ENCODE peak calls at places on chromosomes 1 and 21, in ten cellular contexts. One of them, this sample, is unnamed.

GRCh38 chr1:211420389-211420788 is 71.6 kb downstream of the RD3 start:
- DNase-seq in HL-60: no peak
- DNase-seq in fibroblast of mammary gland: peak; percentile 34
- DNase-seq in sigmoid colon: no peak
- DNase-seq in GM13976: no peak
- DNase-seq in lower leg skin: no peak
- DNase-seq in ascending aorta: no peak
- DNase-seq in RWPE1: no peak
- DNase-seq in AG10803: peak; percentile 45
- DNase-seq in H1: no peak
- DNase-seq in this sample: no peak

GRCh38 chr1:236059011-236059410 is 5.9 kb downstream of the NID1 start:
- DNase-seq in H1: no peak
- DNase-seq in fibroblast of mammary gland: no peak
- DNase-seq in GM13976: no peak
- DNase-seq in ascending aorta: no peak
- DNase-seq in HL-60: no peak
- DNase-seq in AG10803: no peak
- DNase-seq in lower leg skin: no peak
- DNase-seq in sigmoid colon: peak; percentile 55
- DNase-seq in RWPE1: no peak
- DNase-seq in this sample: no peak

GRCh38 chr1:223429313-223429731 is 36.1 kb downstream of the CCDC185 start:
- DNase-seq in HL-60: no peak
- DNase-seq in RWPE1: peak; percentile 74
- DNase-seq in ascending aorta: peak; percentile 84
- DNase-seq in lower leg skin: no peak
- DNase-seq in AG10803: peak; percentile 81
- DNase-seq in sigmoid colon: peak; percentile 93
- DNase-seq in fibroblast of mammary gland: peak; percentile 47
- DNase-seq in GM13976: no peak
- DNase-seq in H1: no peak
- DNase-seq in this sample: no peak

GRCh38 chr1:19987719-19988118 is 8.3 kb upstream of the PLA2G2A start:
- DNase-seq in AG10803: no peak
- DNase-seq in H1: no peak
- DNase-seq in GM13976: no peak
- DNase-seq in sigmoid colon: no peak
- DNase-seq in fibroblast of mammary gland: no peak
- DNase-seq in RWPE1: no peak
- DNase-seq in HL-60: no peak
- DNase-seq in lower leg skin: no peak
- DNase-seq in ascending aorta: no peak
- DNase-seq in this sample: no peak

GRCh38 chr1:70887936-70888335 is 159.7 kb downstream of the PTGER3 start:
- DNase-seq in lower leg skin: no peak
- DNase-seq in HL-60: no peak
- DNase-seq in H1: no peak
- DNase-seq in ascending aorta: no peak
- DNase-seq in AG10803: peak; percentile 46
- DNase-seq in GM13976: no peak
- DNase-seq in fibroblast of mammary gland: peak; percentile 5
- DNase-seq in RWPE1: no peak
- DNase-seq in sigmoid colon: no peak
- DNase-seq in this sample: no peak

GRCh38 chr1:181743878-181744312 is 260.6 kb downstream of the CACNA1E start:
- DNase-seq in RWPE1: no peak
- DNase-seq in H1: no peak
- DNase-seq in lower leg skin: no peak
- DNase-seq in ascending aorta: no peak
- DNase-seq in HL-60: no peak
- DNase-seq in fibroblast of mammary gland: no peak
- DNase-seq in GM13976: no peak
- DNase-seq in sigmoid colon: no peak
- DNase-seq in AG10803: no peak
- DNase-seq in this sample: no peak

GRCh38 chr1:183783342-183783741 is 21.6 kb upstream of the RGL1 start:
- DNase-seq in ascending aorta: no peak
- DNase-seq in RWPE1: no peak
- DNase-seq in sigmoid colon: no peak
- DNase-seq in lower leg skin: no peak
- DNase-seq in H1: no peak
- DNase-seq in fibroblast of mammary gland: peak; percentile 85
- DNase-seq in GM13976: no peak
- DNase-seq in HL-60: no peak
- DNase-seq in AG10803: peak; percentile 33
- DNase-seq in this sample: no peak

GRCh38 chr1:230188826-230189225 is 121.8 kb downstream of the GALNT2 start:
- DNase-seq in sigmoid colon: no peak
- DNase-seq in fibroblast of mammary gland: no peak
- DNase-seq in HL-60: no peak
- DNase-seq in RWPE1: no peak
- DNase-seq in AG10803: no peak
- DNase-seq in GM13976: no peak
- DNase-seq in ascending aorta: no peak
- DNase-seq in lower leg skin: no peak
- DNase-seq in H1: no peak
- DNase-seq in this sample: no peak

GRCh38 chr1:175976865-175977642 is 230.0 kb downstream of the COP1 start:
- DNase-seq in lower leg skin: no peak
- DNase-seq in ascending aorta: no peak
- DNase-seq in fibroblast of mammary gland: peak; percentile 46
- DNase-seq in HL-60: no peak
- DNase-seq in GM13976: no peak
- DNase-seq in sigmoid colon: no peak
- DNase-seq in H1: no peak
- DNase-seq in AG10803: peak; percentile 43
- DNase-seq in RWPE1: no peak
- DNase-seq in this sample: no peak

GRCh38 chr1:201013991-201014815 is 9.3 kb downstream of the KIF21B start:
- DNase-seq in HL-60: no peak
- DNase-seq in RWPE1: no peak
- DNase-seq in AG10803: no peak
- DNase-seq in fibroblast of mammary gland: no peak
- DNase-seq in sigmoid colon: no peak
- DNase-seq in H1: peak; percentile 79
- DNase-seq in GM13976: no peak
- DNase-seq in ascending aorta: no peak
- DNase-seq in lower leg skin: no peak
- DNase-seq in this sample: peak; percentile 75

GRCh38 chr1:93304716-93305138 is 41.0 kb upstream of the DR1 start:
- DNase-seq in RWPE1: peak; percentile 55
- DNase-seq in HL-60: no peak
- DNase-seq in sigmoid colon: no peak
- DNase-seq in lower leg skin: peak; percentile 37
- DNase-seq in GM13976: peak; percentile 50
- DNase-seq in AG10803: peak; percentile 74
- DNase-seq in H1: no peak
- DNase-seq in fibroblast of mammary gland: peak; percentile 78
- DNase-seq in ascending aorta: peak; percentile 69
- DNase-seq in this sample: no peak

GRCh38 chr1:77888429-77889239 is at the start of gene NEXN:
- DNase-seq in ascending aorta: peak; percentile 91
- DNase-seq in AG10803: peak; percentile 85
- DNase-seq in GM13976: peak; percentile 59
- DNase-seq in HL-60: no peak
- DNase-seq in sigmoid colon: peak; percentile 93
- DNase-seq in RWPE1: peak; percentile 14
- DNase-seq in fibroblast of mammary gland: peak; percentile 67
- DNase-seq in lower leg skin: peak; percentile 27
- DNase-seq in H1: peak; percentile 87
- DNase-seq in this sample: no peak

GRCh38 chr1:94983343-94983742 is 56.4 kb upstream of the CNN3 start:
- DNase-seq in fibroblast of mammary gland: peak; percentile 94
- DNase-seq in HL-60: no peak
- DNase-seq in sigmoid colon: peak; percentile 66
- DNase-seq in lower leg skin: no peak
- DNase-seq in GM13976: no peak
- DNase-seq in AG10803: peak; percentile 81
- DNase-seq in H1: no peak
- DNase-seq in ascending aorta: no peak
- DNase-seq in RWPE1: no peak
- DNase-seq in this sample: no peak

GRCh38 chr1:156115514-156116374 is 1.2 kb downstream of the LMNA start:
- DNase-seq in RWPE1: no peak
- DNase-seq in fibroblast of mammary gland: peak; percentile 74
- DNase-seq in GM13976: no peak
- DNase-seq in HL-60: no peak
- DNase-seq in sigmoid colon: peak; percentile 87
- DNase-seq in lower leg skin: no peak
- DNase-seq in H1: no peak
- DNase-seq in ascending aorta: peak; percentile 81
- DNase-seq in AG10803: peak; percentile 66
- DNase-seq in this sample: no peak

DNA sequence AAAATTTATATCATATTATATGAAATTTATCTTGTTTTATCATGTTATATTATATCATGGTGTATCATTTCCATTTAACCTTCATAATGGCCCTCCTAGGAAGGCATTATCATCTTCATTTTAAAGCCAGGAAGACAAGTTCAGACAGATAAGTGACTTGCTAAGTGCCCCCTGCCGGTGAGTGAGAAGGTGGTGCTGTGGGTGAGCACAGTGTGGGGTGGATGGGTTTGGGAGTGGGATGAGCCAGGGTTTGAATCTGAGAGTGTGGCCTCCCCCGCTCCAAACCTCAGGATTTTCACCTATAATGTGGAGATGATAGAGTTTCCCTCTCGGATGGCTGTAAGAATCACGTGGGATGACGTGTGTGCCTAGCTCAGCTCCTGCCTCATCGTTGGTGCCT is 108.7 kb upstream of the IGSF21 start:
- DNase-seq in GM13976: no peak
- DNase-seq in ascending aorta: no peak
- DNase-seq in HL-60: no peak
- DNase-seq in sigmoid colon: no peak
- DNase-seq in lower leg skin: no peak
- DNase-seq in fibroblast of mammary gland: no peak
- DNase-seq in H1: no peak
- DNase-seq in AG10803: peak; percentile 8
- DNase-seq in RWPE1: no peak
- DNase-seq in this sample: no peak
- TF ChIP-seq CTCF in GM13976: no peak
- TF ChIP-seq CTCF in ascending aorta: no peak
- TF ChIP-seq CTCF in HL-60: no peak
- TF ChIP-seq CTCF in sigmoid colon: no peak
- TF ChIP-seq CTCF in lower leg skin: no peak
- TF ChIP-seq CTCF in fibroblast of mammary gland: peak; percentile 25
- TF ChIP-seq CTCF in H1: peak; percentile 25
- TF ChIP-seq CTCF in AG10803: peak; percentile 42
- TF ChIP-seq CTCF in RWPE1: no peak
- TF ChIP-seq CTCF in this sample: peak; percentile 2

GRCh38 chr21:26877015-26877414 is 31.8 kb upstream of the ADAMTS1 start:
- DNase-seq in lower leg skin: no peak
- DNase-seq in AG10803: no peak
- DNase-seq in ascending aorta: no peak
- DNase-seq in GM13976: no peak
- DNase-seq in RWPE1: no peak
- DNase-seq in fibroblast of mammary gland: no peak
- DNase-seq in H1: no peak
- DNase-seq in HL-60: peak; percentile 23
- DNase-seq in sigmoid colon: no peak
- DNase-seq in this sample: no peak

DNA sequence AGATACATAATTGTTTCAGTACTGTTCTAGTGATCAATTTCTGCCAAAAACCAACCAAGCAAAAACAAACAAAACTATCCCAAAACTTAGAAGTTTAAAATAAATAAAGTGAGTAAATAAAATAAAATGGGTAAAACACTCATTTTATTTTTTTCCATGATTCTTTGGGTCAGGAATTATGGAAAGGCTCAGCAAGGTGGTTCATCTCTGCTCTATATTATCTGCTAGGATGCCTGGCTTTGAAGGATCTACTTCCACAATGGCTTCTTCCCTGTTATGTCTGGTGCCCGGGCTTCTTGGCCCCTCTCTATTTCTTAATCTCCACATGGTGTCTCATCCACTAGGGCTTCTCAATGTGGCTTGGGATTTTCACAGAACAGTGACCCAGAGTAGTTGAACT is 29.1 kb upstream of the ADAMTS1 start:
- DNase-seq in RWPE1: no peak
- DNase-seq in fibroblast of mammary gland: no peak
- DNase-seq in GM13976: no peak
- DNase-seq in AG10803: no peak
- DNase-seq in sigmoid colon: no peak
- DNase-seq in lower leg skin: no peak
- DNase-seq in H1: no peak
- DNase-seq in ascending aorta: no peak
- DNase-seq in HL-60: no peak
- DNase-seq in this sample: no peak
- TF ChIP-seq CTCF in RWPE1: no peak
- TF ChIP-seq CTCF in fibroblast of mammary gland: no peak
- TF ChIP-seq CTCF in GM13976: no peak
- TF ChIP-seq CTCF in AG10803: no peak
- TF ChIP-seq CTCF in sigmoid colon: no peak
- TF ChIP-seq CTCF in lower leg skin: no peak
- TF ChIP-seq CTCF in H1: no peak
- TF ChIP-seq CTCF in ascending aorta: no peak
- TF ChIP-seq CTCF in HL-60: no peak
- TF ChIP-seq CTCF in this sample: no peak

DNA sequence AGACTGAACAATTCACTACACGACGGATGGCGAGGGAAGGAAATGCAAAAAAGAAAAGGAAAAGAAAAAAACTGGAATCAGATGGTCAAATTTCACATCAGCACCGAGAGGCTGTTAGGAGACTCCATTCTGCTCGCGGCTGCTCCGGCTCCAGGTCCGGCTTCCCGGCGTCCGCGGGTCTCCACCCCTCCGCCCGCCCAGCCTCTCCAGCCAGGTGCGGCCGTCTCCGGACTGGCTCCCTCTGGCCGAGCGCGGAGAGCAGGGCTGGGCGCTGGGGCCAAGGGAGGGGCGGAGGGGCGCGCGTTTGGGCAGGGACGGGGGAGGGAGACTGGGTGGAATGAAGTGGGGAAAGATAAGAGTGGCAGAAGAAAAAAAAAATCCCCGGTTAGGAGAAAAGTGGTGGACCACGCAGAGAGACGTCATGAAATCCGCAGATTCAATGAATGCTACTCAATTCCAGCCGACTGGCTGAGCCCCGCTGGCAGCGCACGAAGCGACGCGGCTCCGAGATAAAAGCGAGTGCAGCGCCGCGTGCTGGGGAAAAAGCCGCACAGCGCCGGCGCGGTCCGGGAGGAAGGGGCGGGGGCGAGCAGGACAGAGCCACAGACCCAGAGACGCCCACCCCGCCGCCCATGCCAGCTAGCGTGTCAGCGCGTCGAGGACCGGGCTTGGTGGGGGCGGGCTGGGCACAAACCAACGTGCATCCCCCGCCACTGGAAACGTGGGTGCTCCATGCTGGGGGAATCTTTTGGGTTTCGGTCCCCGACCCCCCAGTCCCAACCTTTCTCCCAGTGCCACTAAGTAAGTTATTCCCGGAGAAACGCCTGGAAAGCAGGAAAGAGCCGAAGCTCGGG is at the start of gene KCNJ6:
- DNase-seq in sigmoid colon: no peak
- DNase-seq in GM13976: no peak
- DNase-seq in AG10803: peak; percentile 53
- DNase-seq in fibroblast of mammary gland: peak; percentile 38
- DNase-seq in H1: peak; percentile 91
- DNase-seq in HL-60: no peak
- DNase-seq in RWPE1: peak; percentile 60
- DNase-seq in lower leg skin: no peak
- DNase-seq in ascending aorta: no peak
- DNase-seq in this sample: peak; percentile 49
- TF ChIP-seq CTCF in sigmoid colon: no peak
- TF ChIP-seq CTCF in GM13976: no peak
- TF ChIP-seq CTCF in AG10803: peak; percentile 68
- TF ChIP-seq CTCF in fibroblast of mammary gland: peak; percentile 45
- TF ChIP-seq CTCF in H1: peak; percentile 77
- TF ChIP-seq CTCF in HL-60: peak; percentile 15
- TF ChIP-seq CTCF in RWPE1: peak; percentile 78
- TF ChIP-seq CTCF in lower leg skin: no peak
- TF ChIP-seq CTCF in ascending aorta: peak; percentile 27
- TF ChIP-seq CTCF in this sample: peak; percentile 58

GRCh38 chr1:207052736-207053545 is at the start of gene PFKFB2:
- DNase-seq in lower leg skin: peak; percentile 98
- DNase-seq in AG10803: peak; percentile 88
- DNase-seq in GM13976: peak; percentile 94
- DNase-seq in HL-60: peak; percentile 17
- DNase-seq in sigmoid colon: peak; percentile 98
- DNase-seq in RWPE1: peak; percentile 99
- DNase-seq in ascending aorta: peak; percentile 98
- DNase-seq in fibroblast of mammary gland: peak; percentile 91
- DNase-seq in H1: peak; percentile 99
- DNase-seq in this sample: peak; percentile 92
- TF ChIP-seq CTCF in lower leg skin: peak; percentile 29
- TF ChIP-seq CTCF in AG10803: no peak
- TF ChIP-seq CTCF in GM13976: no peak
- TF ChIP-seq CTCF in HL-60: no peak
- TF ChIP-seq CTCF in sigmoid colon: no peak
- TF ChIP-seq CTCF in RWPE1: peak; percentile 14
- TF ChIP-seq CTCF in ascending aorta: peak; percentile 31
- TF ChIP-seq CTCF in fibroblast of mammary gland: no peak
- TF ChIP-seq CTCF in H1: no peak
- TF ChIP-seq CTCF in this sample: no peak